ENCODE peak calls at places on chromosomes 5 and 9, in nine cellular contexts. One of them, this sample, is unnamed. For H3K4me1, the result is how much of the 10 kb centered on the place peaks cover.

GRCh38 chr5:163177971-163178370 is 259.4 kb upstream of the CCNG1 start:
- DNase-seq in mammary epithelial cell: no peak
- DNase-seq in fibroblast of lung: no peak
- DNase-seq in pancreas: no peak
- DNase-seq in psoas muscle: no peak
- DNase-seq in MM.1S: no peak
- DNase-seq in suprapubic skin: no peak
- DNase-seq in right atrium auricular region: no peak
- DNase-seq in heart right ventricle: no peak
- DNase-seq in this sample: no peak

GRCh38 chr9:112856200-112856599 is 34.5 kb downstream of the SLC46A2 start:
- DNase-seq in mammary epithelial cell: no peak
- DNase-seq in fibroblast of lung: no peak
- DNase-seq in pancreas: no peak
- DNase-seq in psoas muscle: no peak
- DNase-seq in MM.1S: no peak
- DNase-seq in suprapubic skin: no peak
- DNase-seq in right atrium auricular region: no peak
- DNase-seq in heart right ventricle: no peak
- DNase-seq in this sample: no peak

GRCh38 chr5:1471997-1472963 is 27.0 kb upstream of the SLC6A3 start:
- DNase-seq in mammary epithelial cell: no peak
- DNase-seq in fibroblast of lung: no peak
- DNase-seq in pancreas: peak
- DNase-seq in psoas muscle: peak
- DNase-seq in MM.1S: no peak
- DNase-seq in suprapubic skin: no peak
- DNase-seq in right atrium auricular region: no peak
- DNase-seq in heart right ventricle: no peak
- DNase-seq in this sample: no peak

GRCh38 chr9:129834489-129835127 is 467 bp downstream of the C9orf78 start:
- DNase-seq in mammary epithelial cell: no peak
- DNase-seq in fibroblast of lung: no peak
- DNase-seq in pancreas: no peak
- DNase-seq in psoas muscle: no peak
- DNase-seq in MM.1S: no peak
- DNase-seq in suprapubic skin: no peak
- DNase-seq in right atrium auricular region: no peak
- DNase-seq in heart right ventricle: no peak
- DNase-seq in this sample: no peak

GRCh38 chr5:176734756-176735342 is 75.5 kb upstream of the UNC5A start:
- DNase-seq in mammary epithelial cell: no peak
- DNase-seq in fibroblast of lung: no peak
- DNase-seq in pancreas: no peak
- DNase-seq in psoas muscle: no peak
- DNase-seq in MM.1S: no peak
- DNase-seq in suprapubic skin: peak
- DNase-seq in right atrium auricular region: no peak
- DNase-seq in heart right ventricle: no peak
- DNase-seq in this sample: peak

GRCh38 chr9:119370816-119371215 is 1.6 kb upstream of the BRINP1 start:
- DNase-seq in mammary epithelial cell: peak
- DNase-seq in fibroblast of lung: peak
- DNase-seq in pancreas: peak
- DNase-seq in psoas muscle: peak
- DNase-seq in MM.1S: peak
- DNase-seq in suprapubic skin: no peak
- DNase-seq in right atrium auricular region: no peak
- DNase-seq in heart right ventricle: peak
- DNase-seq in this sample: no peak

GRCh38 chr9:100028201-100028784 is 70.5 kb downstream of the ERP44 start:
- DNase-seq in mammary epithelial cell: peak
- DNase-seq in fibroblast of lung: peak
- DNase-seq in pancreas: peak
- DNase-seq in psoas muscle: peak
- DNase-seq in MM.1S: peak
- DNase-seq in suprapubic skin: no peak
- DNase-seq in right atrium auricular region: peak
- DNase-seq in heart right ventricle: peak
- DNase-seq in this sample: peak

GRCh38 chr5:96084874-96085545 is 123.4 kb upstream of the ELL2 start:
- DNase-seq in mammary epithelial cell: peak
- DNase-seq in fibroblast of lung: no peak
- DNase-seq in pancreas: no peak
- DNase-seq in psoas muscle: no peak
- DNase-seq in MM.1S: no peak
- DNase-seq in suprapubic skin: no peak
- DNase-seq in right atrium auricular region: no peak
- DNase-seq in heart right ventricle: no peak
- DNase-seq in this sample: no peak

GRCh38 chr9:37676411-37676830 is 25.7 kb downstream of the FRMPD1 start:
- DNase-seq in mammary epithelial cell: no peak
- DNase-seq in fibroblast of lung: no peak
- DNase-seq in pancreas: no peak
- DNase-seq in psoas muscle: peak
- DNase-seq in MM.1S: no peak
- DNase-seq in suprapubic skin: no peak
- DNase-seq in right atrium auricular region: no peak
- DNase-seq in heart right ventricle: peak
- DNase-seq in this sample: no peak

GRCh38 chr5:57416246-57416996 is 66.2 kb downstream of the ACTBL2 start:
- DNase-seq in mammary epithelial cell: no peak
- DNase-seq in fibroblast of lung: peak
- DNase-seq in pancreas: no peak
- DNase-seq in psoas muscle: no peak
- DNase-seq in MM.1S: no peak
- DNase-seq in suprapubic skin: no peak
- DNase-seq in right atrium auricular region: no peak
- DNase-seq in heart right ventricle: no peak
- DNase-seq in this sample: no peak

GRCh38 chr5:53674114-53674513 is 113.7 kb downstream of the NDUFS4 start:
- DNase-seq in mammary epithelial cell: no peak
- DNase-seq in fibroblast of lung: no peak
- DNase-seq in pancreas: no peak
- DNase-seq in psoas muscle: no peak
- DNase-seq in MM.1S: no peak
- DNase-seq in suprapubic skin: no peak
- DNase-seq in right atrium auricular region: no peak
- DNase-seq in heart right ventricle: no peak
- DNase-seq in this sample: no peak

GRCh38 chr5:76457685-76458491 is 54.8 kb downstream of the IQGAP2 start:
- DNase-seq in mammary epithelial cell: no peak
- DNase-seq in fibroblast of lung: peak
- DNase-seq in pancreas: no peak
- DNase-seq in psoas muscle: no peak
- DNase-seq in MM.1S: no peak
- DNase-seq in suprapubic skin: no peak
- DNase-seq in right atrium auricular region: no peak
- DNase-seq in heart right ventricle: no peak
- DNase-seq in this sample: no peak

DNA sequence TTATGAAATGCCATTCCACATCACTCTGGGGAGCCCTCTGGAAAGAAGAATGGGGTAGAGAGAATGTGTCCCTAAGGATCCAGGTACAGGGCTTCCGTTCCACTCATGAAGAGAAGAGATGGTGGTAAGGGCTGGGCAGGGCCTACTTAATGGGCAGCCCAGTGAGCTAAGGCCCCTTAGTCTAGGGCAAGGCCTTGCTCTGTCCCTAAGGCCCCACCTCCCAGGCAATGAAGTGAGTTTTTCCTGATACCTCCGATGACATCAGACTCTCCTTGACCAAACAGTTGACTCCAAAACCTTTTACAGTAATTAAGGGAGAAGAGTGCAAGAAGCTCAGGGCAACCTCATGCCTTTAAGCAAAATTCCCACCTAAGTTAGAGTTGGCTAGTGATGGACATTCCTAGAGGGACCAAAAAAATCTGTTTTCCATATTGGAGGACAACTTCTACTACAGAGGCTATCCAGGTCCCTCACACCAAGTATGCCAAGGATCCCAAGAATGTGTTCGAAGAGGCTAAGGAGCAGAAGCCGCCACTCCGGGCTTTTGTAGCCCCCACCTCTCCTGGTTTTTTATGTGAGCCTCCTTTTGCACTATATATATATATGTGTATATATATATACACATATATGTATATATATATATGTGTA is 5.9 kb downstream of the KLF9 start:
- DNase-seq in mammary epithelial cell: no peak
- DNase-seq in fibroblast of lung: peak
- DNase-seq in pancreas: no peak
- DNase-seq in psoas muscle: no peak
- DNase-seq in MM.1S: no peak
- DNase-seq in suprapubic skin: no peak
- DNase-seq in right atrium auricular region: no peak
- DNase-seq in heart right ventricle: no peak
- DNase-seq in this sample: no peak
- H3K4me1 ChIP-seq in mammary epithelial cell: under half
- H3K4me1 ChIP-seq in fibroblast of lung: under half
- H3K4me1 ChIP-seq in pancreas: half or more
- H3K4me1 ChIP-seq in psoas muscle: half or more
- H3K4me1 ChIP-seq in MM.1S: under half
- H3K4me1 ChIP-seq in suprapubic skin: half or more
- H3K4me1 ChIP-seq in right atrium auricular region: half or more
- H3K4me1 ChIP-seq in heart right ventricle: half or more
- H3K4me1 ChIP-seq in this sample: under half

GRCh38 chr9:12696931-12697622 is 3.9 kb downstream of the TYRP1 start:
- DNase-seq in mammary epithelial cell: no peak
- DNase-seq in fibroblast of lung: peak
- DNase-seq in pancreas: no peak
- DNase-seq in psoas muscle: no peak
- DNase-seq in MM.1S: no peak
- DNase-seq in suprapubic skin: no peak
- DNase-seq in right atrium auricular region: no peak
- DNase-seq in heart right ventricle: no peak
- DNase-seq in this sample: no peak

GRCh38 chr9:12698293-12698692 is 5.1 kb downstream of the TYRP1 start:
- DNase-seq in mammary epithelial cell: no peak
- DNase-seq in fibroblast of lung: peak
- DNase-seq in pancreas: no peak
- DNase-seq in psoas muscle: no peak
- DNase-seq in MM.1S: no peak
- DNase-seq in suprapubic skin: no peak
- DNase-seq in right atrium auricular region: no peak
- DNase-seq in heart right ventricle: no peak
- DNase-seq in this sample: no peak

GRCh38 chr9:12698986-12699385 is 5.8 kb downstream of the TYRP1 start:
- DNase-seq in mammary epithelial cell: no peak
- DNase-seq in fibroblast of lung: no peak
- DNase-seq in pancreas: no peak
- DNase-seq in psoas muscle: no peak
- DNase-seq in MM.1S: no peak
- DNase-seq in suprapubic skin: no peak
- DNase-seq in right atrium auricular region: no peak
- DNase-seq in heart right ventricle: no peak
- DNase-seq in this sample: no peak

GRCh38 chr9:12697719-12698118 is 4.5 kb downstream of the TYRP1 start:
- DNase-seq in mammary epithelial cell: no peak
- DNase-seq in fibroblast of lung: peak
- DNase-seq in pancreas: no peak
- DNase-seq in psoas muscle: no peak
- DNase-seq in MM.1S: no peak
- DNase-seq in suprapubic skin: no peak
- DNase-seq in right atrium auricular region: no peak
- DNase-seq in heart right ventricle: no peak
- DNase-seq in this sample: no peak

DNA sequence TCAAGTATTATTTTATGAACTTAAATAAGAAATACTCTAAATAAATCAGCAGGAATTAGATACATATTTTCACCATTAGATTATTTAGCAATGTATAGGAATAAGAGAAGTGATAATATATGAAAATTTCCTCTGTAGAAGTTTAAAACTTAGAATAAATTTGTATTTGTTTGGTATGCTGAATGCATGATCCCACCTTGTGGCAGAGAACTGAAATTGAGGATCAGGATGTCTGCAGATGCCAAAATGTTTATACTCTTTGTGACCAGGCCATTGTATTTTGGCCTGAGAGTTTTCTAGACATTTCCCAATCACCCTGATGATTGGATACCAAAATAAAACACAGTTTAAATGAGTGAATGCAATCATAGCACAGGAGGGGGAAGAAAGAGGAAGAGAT is 6.3 kb downstream of the TYRP1 start:
- DNase-seq in mammary epithelial cell: no peak
- DNase-seq in fibroblast of lung: peak
- DNase-seq in pancreas: no peak
- DNase-seq in psoas muscle: no peak
- DNase-seq in MM.1S: no peak
- DNase-seq in suprapubic skin: no peak
- DNase-seq in right atrium auricular region: no peak
- DNase-seq in heart right ventricle: no peak
- DNase-seq in this sample: no peak
- TF ChIP-seq CTCF in mammary epithelial cell: peak
- TF ChIP-seq CTCF in fibroblast of lung: peak
- TF ChIP-seq CTCF in pancreas: no peak
- TF ChIP-seq CTCF in psoas muscle: no peak
- TF ChIP-seq CTCF in MM.1S: no peak
- TF ChIP-seq CTCF in suprapubic skin: no peak
- TF ChIP-seq CTCF in right atrium auricular region: no peak
- TF ChIP-seq CTCF in heart right ventricle: no peak
- TF ChIP-seq CTCF in this sample: no peak

DNA sequence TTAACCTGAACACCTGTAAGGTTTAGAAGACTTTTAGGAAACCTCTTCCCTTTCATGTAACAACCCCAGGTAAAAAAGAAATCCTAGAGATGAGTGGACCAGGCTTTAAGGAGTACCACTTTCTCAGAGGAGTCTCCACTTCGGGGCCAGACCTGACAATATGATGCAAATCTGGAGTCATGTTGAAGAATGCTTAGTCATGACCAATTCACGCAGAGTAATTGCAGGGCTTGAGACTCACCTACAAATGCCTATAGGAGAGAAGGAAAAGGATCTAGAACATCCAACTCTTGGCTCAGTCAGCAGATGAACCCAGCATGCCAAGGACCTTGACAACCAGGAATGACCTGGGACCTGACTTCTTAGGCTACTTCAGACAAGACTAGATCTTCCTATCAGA is 235.4 kb downstream of the DOCK8 start:
- DNase-seq in mammary epithelial cell: peak
- DNase-seq in fibroblast of lung: no peak
- DNase-seq in pancreas: no peak
- DNase-seq in psoas muscle: no peak
- DNase-seq in MM.1S: no peak
- DNase-seq in suprapubic skin: no peak
- DNase-seq in right atrium auricular region: no peak
- DNase-seq in heart right ventricle: no peak
- DNase-seq in this sample: no peak
- H3K27ac ChIP-seq in mammary epithelial cell: no peak
- H3K27ac ChIP-seq in fibroblast of lung: no peak
- H3K27ac ChIP-seq in pancreas: no peak
- H3K27ac ChIP-seq in psoas muscle: no peak
- H3K27ac ChIP-seq in MM.1S: no peak
- H3K27ac ChIP-seq in suprapubic skin: no peak
- H3K27ac ChIP-seq in right atrium auricular region: no peak
- H3K27ac ChIP-seq in heart right ventricle: no peak
- H3K27ac ChIP-seq in this sample: no peak

DNA sequence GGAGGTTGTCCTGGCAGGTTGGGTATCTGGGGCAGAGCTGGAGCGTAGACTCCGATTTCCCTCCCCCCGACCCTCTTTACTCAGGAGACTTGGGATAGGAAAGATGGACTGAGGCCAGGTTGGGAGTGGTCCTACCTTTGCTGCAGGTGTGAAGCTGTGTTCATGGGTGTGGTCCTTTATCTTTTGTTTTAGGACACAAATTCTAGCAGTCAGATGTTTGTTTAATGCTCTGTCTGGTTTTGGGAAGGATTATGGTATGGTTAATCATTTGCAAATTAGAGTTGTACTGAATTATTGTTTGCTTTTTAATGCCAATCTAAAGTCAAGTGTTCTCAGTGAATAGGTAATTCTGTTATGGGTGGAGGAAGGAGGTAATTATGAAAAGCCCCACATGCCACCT is 14.1 kb upstream of the FAM120AOS start:
- DNase-seq in mammary epithelial cell: no peak
- DNase-seq in fibroblast of lung: no peak
- DNase-seq in pancreas: no peak
- DNase-seq in psoas muscle: no peak
- DNase-seq in MM.1S: no peak
- DNase-seq in suprapubic skin: no peak
- DNase-seq in right atrium auricular region: no peak
- DNase-seq in heart right ventricle: no peak
- DNase-seq in this sample: no peak
- H3K4me1 ChIP-seq in mammary epithelial cell: under half
- H3K4me1 ChIP-seq in fibroblast of lung: under half
- H3K4me1 ChIP-seq in pancreas: under half
- H3K4me1 ChIP-seq in psoas muscle: half or more
- H3K4me1 ChIP-seq in MM.1S: half or more
- H3K4me1 ChIP-seq in suprapubic skin: half or more
- H3K4me1 ChIP-seq in right atrium auricular region: half or more
- H3K4me1 ChIP-seq in heart right ventricle: under half
- H3K4me1 ChIP-seq in this sample: under half